ENCODE peak calls at places on chromosomes 11 and 22, in nine cellular contexts. J is BJ, O is endothelial cell of umbilical vein, K is ovary, N is heart left ventricle, L is hepatocyte, B is left ventricle myocardium inferior, Y is heart right ventricle, W is breast epithelium. P is an unnamed sample.

GRCh38 chr11:28383471-28383870 is 275.3 kb downstream of the METTL15 start:
- DNase-seq in J (peak), O (no peak), K (no peak), N (no peak), L (no peak), B (no peak), Y (no peak), W (no peak), P (no peak)

GRCh38 chr11:117328414-117329010 is 858 bp downstream of the CEP164 start:
- DNase-seq in J (peak), O (peak), K (no peak), N (peak), L (peak), B (no peak), Y (no peak), W (no peak), P (peak)

GRCh38 chr22:48605856-48606255 is 1221.8 kb downstream of the BRD1 start:
- DNase-seq in J (no peak), O (no peak), K (peak), N (no peak), L (peak), B (no peak), Y (no peak), W (no peak), P (no peak)

GRCh38 chr11:2588809-2589537 is 110.8 kb downstream of the KCNQ1OT1 start:
- DNase-seq in J (no peak), O (no peak), K (peak), N (peak), L (peak), B (peak), Y (peak), W (peak), P (no peak)

GRCh38 chr11:62931501-62932278 is 10.5 kb upstream of the CHRM1 start:
- DNase-seq in J (no peak), O (no peak), K (no peak), N (no peak), L (no peak), B (no peak), Y (no peak), W (no peak), P (no peak)

GRCh38 chr22:43821606-43822425 is 9.7 kb upstream of the EFCAB6 start:
- DNase-seq in J (no peak), O (no peak), K (no peak), N (no peak), L (peak), B (no peak), Y (no peak), W (no peak), P (peak)

GRCh38 chr11:27075192-27075591 is 34.6 kb downstream of the BBOX1 start:
- DNase-seq in J (no peak), O (no peak), K (no peak), N (no peak), L (no peak), B (no peak), Y (no peak), W (no peak), P (no peak)

GRCh38 chr22:23398701-23399366 is 181.3 kb downstream of the IGLL1 start:
- DNase-seq in J (no peak), O (no peak), K (no peak), N (no peak), L (no peak), B (no peak), Y (no peak), W (no peak), P (no peak)

GRCh38 chr11:44264126-44264749 is 45.7 kb downstream of the ALX4 start:
- DNase-seq in J (no peak), O (no peak), K (no peak), N (no peak), L (no peak), B (no peak), Y (no peak), W (no peak), P (no peak)

GRCh38 chr11:125328181-125328580 is 163.6 kb downstream of the PKNOX2 start:
- DNase-seq in J (no peak), O (no peak), K (no peak), N (no peak), L (no peak), B (no peak), Y (no peak), W (no peak), P (no peak)

GRCh38 chr11:69813839-69814238 is 5.4 kb downstream of the FGF3 start:
- DNase-seq in J (no peak), O (no peak), K (no peak), N (no peak), L (no peak), B (no peak), Y (no peak), W (no peak), P (no peak)

GRCh38 chr11:69815973-69816372 is 3.2 kb downstream of the FGF3 start:
- DNase-seq in J (no peak), O (no peak), K (no peak), N (no peak), L (no peak), B (no peak), Y (no peak), W (no peak), P (no peak)

GRCh38 chr11:69814902-69815301 is 4.3 kb downstream of the FGF3 start:
- DNase-seq in J (no peak), O (no peak), K (no peak), N (no peak), L (no peak), B (no peak), Y (no peak), W (no peak), P (no peak)

GRCh38 chr11:69812927-69813326 is 6.3 kb downstream of the FGF3 start:
- DNase-seq in J (no peak), O (no peak), K (no peak), N (no peak), L (no peak), B (no peak), Y (no peak), W (no peak), P (no peak)

GRCh38 chr11:69814411-69814810 is 4.8 kb downstream of the FGF3 start:
- DNase-seq in J (no peak), O (no peak), K (no peak), N (no peak), L (no peak), B (no peak), Y (no peak), W (no peak), P (no peak)
- TF ChIP-seq CTCF in J (no peak), O (no peak), K (no peak), N (no peak), L (no peak), B (no peak), Y (no peak), W (no peak), P (no peak)

GRCh38 chr22:21012446-21013407 is 2.2 kb upstream of the P2RX6 start:
- DNase-seq in J (no peak), O (no peak), K (no peak), N (no peak), L (no peak), B (no peak), Y (no peak), W (no peak), P (no peak)
- H3K4me3 ChIP-seq in J (no peak), O (no peak), K (no peak), N (no peak), L (no peak), B (no peak), Y (no peak), W (no peak), P (no peak)

GRCh38 chr11:81569999-81570398 is 1163.7 kb downstream of the FAM181B start:
- DNase-seq in J (no peak), O (no peak), K (no peak), N (no peak), L (no peak), B (no peak), Y (no peak), W (no peak), P (no peak)
- TF ChIP-seq CTCF in J (no peak), O (no peak), K (no peak), N (no peak), L (no peak), B (no peak), Y (no peak), W (no peak), P (no peak)

GRCh38 chr11:75667831-75668507 is 869 bp downstream of the MAP6 start:
- DNase-seq in J (no peak), O (peak), K (peak), N (peak), L (peak), B (peak), Y (peak), W (no peak), P (no peak)
- H3K4me3 ChIP-seq in J (peak), O (no peak), K (peak), N (peak), L (peak), B (peak), Y (peak), W (peak), P (peak)

DNA sequence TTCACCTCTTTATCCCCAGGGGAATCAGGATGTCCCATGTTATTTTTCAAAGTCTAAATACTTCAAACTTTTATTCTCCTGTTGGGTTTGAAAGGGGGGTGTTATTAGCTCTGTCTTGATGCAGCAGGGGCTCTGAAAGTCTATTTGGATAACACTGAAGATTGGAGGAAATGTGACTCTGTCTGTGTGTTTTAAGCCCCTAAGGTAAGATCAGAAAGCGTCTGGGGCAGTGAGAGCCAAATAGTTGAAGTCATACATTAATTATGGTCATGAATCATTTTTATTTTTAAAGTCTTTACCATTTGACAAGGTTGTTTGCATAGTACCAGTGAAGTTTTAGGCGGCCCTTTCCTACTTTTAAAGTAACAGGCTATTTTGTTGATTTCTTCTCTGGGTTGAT is 139.0 kb downstream of the UVRAG start:
- DNase-seq in J (no peak), O (no peak), K (no peak), N (no peak), L (no peak), B (no peak), Y (no peak), W (no peak), P (no peak)
- TF ChIP-seq CTCF in J (no peak), O (no peak), K (no peak), N (no peak), L (no peak), B (no peak), Y (no peak), W (no peak), P (no peak)